ENCODE peak calls at places on chromosomes 13 and 19, in eight cellular contexts. R is IMR-90; F is T-helper 2 cell treated with Interferon-gamma antibody and Interleukin-4, amounts not matched to agents 5 μg/mL and 100 μg/mL, for 36 hours; K is NAMALWA; X is adrenal gland; C is cardiac muscle cell; M is stimulated activated CD8-positive, alpha-beta memory T cell treated with anti-CD3 and anti-CD28 coated beads, Interleukin-12 subunit alpha, Interleukin-12 subunit beta, amount 100 ng/mL, for 1 hour; G is NT2/D1. P is an unnamed sample.

GRCh38 chr19:51027126-51027806 is 850 bp upstream of the KLK11 start:
- DNase-seq in X (no peak), F (no peak), C (no peak), M (no peak), G (no peak), R (no peak), K (no peak), P (no peak)

GRCh38 chr19:1026189-1027019 is at the start of gene CNN2:
- DNase-seq in C (peak), M (peak), R (peak), G (no peak), X (peak), K (peak), F (peak), P (peak)

GRCh38 chr13:95343944-95344343 is 42.7 kb upstream of the ABCC4 start:
- DNase-seq in G (no peak), C (peak), R (no peak), F (no peak), X (no peak), M (no peak), K (no peak), P (no peak)

GRCh38 chr19:50198431-50199253 is 4.8 kb upstream of the MYH14 start:
- DNase-seq in C (no peak), F (no peak), K (no peak), G (no peak), X (no peak), R (no peak), M (no peak), P (no peak)

GRCh38 chr19:33316521-33317284 is 14.4 kb upstream of the CEBPA start:
- DNase-seq in C (no peak), G (no peak), X (no peak), R (no peak), K (no peak), F (no peak), M (no peak), P (no peak)

GRCh38 chr19:39405930-39406655 is 554 bp upstream of the ZFP36 start:
- DNase-seq in C (no peak), M (peak), K (peak), X (no peak), F (peak), R (no peak), G (no peak), P (no peak)

GRCh38 chr13:112725346-112726017 is 35.6 kb downstream of the ATP11A start:
- DNase-seq in X (peak), K (no peak), F (no peak), G (no peak), R (peak), M (no peak), C (no peak), P (no peak)

GRCh38 chr13:98279473-98280175 is 102.6 kb upstream of the RNF113B start:
- DNase-seq in C (no peak), R (no peak), G (no peak), K (peak), X (no peak), M (no peak), F (no peak), P (no peak)

GRCh38 chr13:31424130-31424729 is 224.5 kb downstream of the B3GLCT start:
- DNase-seq in C (peak), X (peak), M (peak), R (peak), F (peak), K (peak), G (peak), P (peak)

GRCh38 chr13:66375756-66376155 is 854.4 kb downstream of the PCDH9 start:
- DNase-seq in M (no peak), K (no peak), X (no peak), G (no peak), R (peak), C (no peak), F (no peak), P (no peak)

GRCh38 chr19:34493038-34493648 is 11.6 kb downstream of the WTIP start:
- DNase-seq in X (no peak), G (no peak), M (no peak), R (no peak), K (no peak), F (no peak), C (no peak), P (no peak)

GRCh38 chr19:17590780-17591688 is 35.6 kb downstream of the COLGALT1 start:
- DNase-seq in R (no peak), F (no peak), C (no peak), K (no peak), G (no peak), X (no peak), M (no peak), P (no peak)

GRCh38 chr19:4391701-4392543 is 8.4 kb downstream of the SH3GL1 start:
- DNase-seq in K (no peak), G (no peak), X (peak), C (peak), M (no peak), R (peak), F (no peak), P (no peak)

GRCh38 chr19:4715529-4716221 is 8.0 kb downstream of the DPP9 start:
- DNase-seq in K (no peak), G (no peak), F (no peak), C (no peak), M (no peak), X (peak), R (no peak), P (no peak)

GRCh38 chr13:48748681-48749080 is 95.0 kb downstream of the CYSLTR2 start:
- DNase-seq in K (no peak), M (no peak), R (peak), F (no peak), G (no peak), X (no peak), C (no peak), P (no peak)

GRCh38 chr19:18414504-18415176 is 4.6 kb upstream of the SSBP4 start:
- DNase-seq in X (peak), G (no peak), R (no peak), C (peak), K (no peak), M (no peak), F (no peak), P (no peak)

GRCh38 chr13:60591348-60591747 is 194.3 kb downstream of the TDRD3 start:
- DNase-seq in R (peak), K (no peak), X (no peak), C (peak), G (no peak), F (no peak), M (no peak), P (no peak)

GRCh38 chr13:113862191-113862765 is 1.6 kb downstream of the GAS6 start:
- DNase-seq in R (peak), X (no peak), M (no peak), C (no peak), K (no peak), F (no peak), G (no peak), P (peak)

GRCh38 chr19:51448011-51448744 is 10.1 kb downstream of the SIGLEC8 start:
- DNase-seq in K (no peak), X (no peak), C (no peak), F (peak), G (no peak), R (no peak), M (no peak), P (no peak)

GRCh38 chr13:100485265-100485664 is 103.3 kb downstream of the GGACT start:
- DNase-seq in K (no peak), C (no peak), M (no peak), R (no peak), G (no peak), X (no peak), F (no peak), P (no peak)

GRCh38 chr19:56566904-56567273 is 379 bp upstream of the ZNF470 start:
- DNase-seq in X (peak), M (peak), F (no peak), G (no peak), C (peak), R (no peak), K (no peak), P (peak)

GRCh38 chr19:56476671-56477428 is at the start of gene ZNF667:
- DNase-seq in C (peak), R (peak), X (peak), G (no peak), M (peak), F (no peak), K (no peak), P (no peak)

GRCh38 chr19:48598996-48599626 is 7.4 kb upstream of the SPACA4 start:
- DNase-seq in G (no peak), K (no peak), R (no peak), C (no peak), M (no peak), X (no peak), F (no peak), P (no peak)

GRCh38 chr13:74424455-74424854 is 290.3 kb upstream of the KLF12 start:
- DNase-seq in C (no peak), G (no peak), F (no peak), K (no peak), R (no peak), M (no peak), X (no peak), P (no peak)

GRCh38 chr13:100550433-100550832 is 38.2 kb downstream of the GGACT start:
- DNase-seq in M (no peak), G (no peak), X (no peak), F (no peak), R (peak), C (peak), K (no peak), P (no peak)

GRCh38 chr13:77036294-77036693 is 9.3 kb upstream of the FBXL3 start:
- DNase-seq in F (no peak), R (no peak), G (no peak), K (no peak), M (no peak), X (peak), C (no peak), P (no peak)

P was measured in breast epithelium.